ENCODE peak calls at places on chromosome 21, in eight cellular contexts. U is AG10803, I is mesendoderm, E is astrocyte of the hippocampus, C is germinal center, J is HuH-7.5, L is psoas muscle, Z is glutamatergic neuron. D is an unnamed sample.

GRCh38 chr21:33059319-33059894 is 10.5 kb upstream of the OLIG1 start:
- DNase-seq in U (no peak), I (no peak), E (no peak), C (no peak), J (no peak), L (no peak), Z (no peak), D (no peak)

GRCh38 chr21:45607021-45607921 is 36.3 kb upstream of the PCBP3 start:
- DNase-seq in U (peak), I (no peak), E (no peak), C (no peak), J (no peak), L (no peak), Z (no peak), D (peak)

GRCh38 chr21:44550807-44551206 is 498 bp downstream of the KRTAP10-2 start:
- DNase-seq in U (no peak), I (no peak), E (no peak), C (no peak), J (no peak), L (no peak), Z (no peak), D (no peak)

GRCh38 chr21:31182231-31183129 is 144.2 kb upstream of the KRTAP19-8 start:
- DNase-seq in U (no peak), I (no peak), E (no peak), C (no peak), J (no peak), L (no peak), Z (no peak), D (peak)

GRCh38 chr21:38982096-38982495 is 176.4 kb downstream of the ETS2 start:
- DNase-seq in U (peak), I (peak), E (peak), C (no peak), J (no peak), L (no peak), Z (no peak), D (no peak)

GRCh38 chr21:15967661-15968060 is 237.9 kb downstream of the USP25 start:
- DNase-seq in U (peak), I (peak), E (peak), C (no peak), J (no peak), L (no peak), Z (no peak), D (no peak)

GRCh38 chr21:41763996-41764395 is 2.9 kb downstream of the RIPK4 start:
- DNase-seq in U (no peak), I (no peak), E (no peak), C (no peak), J (no peak), L (no peak), Z (no peak), D (no peak)

GRCh38 chr21:44626262-44626661 is 631 bp upstream of the KRTAP10-9 start:
- DNase-seq in U (no peak), I (no peak), E (no peak), C (no peak), J (no peak), L (peak), Z (no peak), D (no peak)

GRCh38 chr21:46078322-46078981 is 19.5 kb upstream of the COL6A2 start:
- DNase-seq in U (peak), I (no peak), E (no peak), C (no peak), J (no peak), L (peak), Z (no peak), D (no peak)

GRCh38 chr21:17813353-17813752 is 5.8 kb downstream of the C21orf91 start:
- DNase-seq in U (no peak), I (no peak), E (no peak), C (no peak), J (no peak), L (no peak), Z (no peak), D (no peak)

GRCh38 chr21:45421071-45421845 is 16.3 kb downstream of the COL18A1 start:
- DNase-seq in U (no peak), I (no peak), E (no peak), C (no peak), J (no peak), L (peak), Z (peak), D (no peak)

GRCh38 chr21:33666153-33666552 is 23.9 kb downstream of the ITSN1 start:
- DNase-seq in U (peak), I (no peak), E (no peak), C (no peak), J (no peak), L (no peak), Z (no peak), D (no peak)

GRCh38 chr21:27759091-27759659 is 792.3 kb upstream of the ADAMTS5 start:
- DNase-seq in U (peak), I (peak), E (no peak), C (no peak), J (no peak), L (no peak), Z (peak), D (no peak)

D was measured in stimulated activated naive CD4-positive, alpha-beta T cell treated with Interleukin-2 at 50 U/mL for 16 hours.